ENCODE peak calls at places on chromosomes 13 and 19, in four cellular contexts. I is H1, B is fibroblast of lung, R is osteoblast. V is an unnamed sample.

GRCh38 chr13:46577656-46578589 is 25.0 kb downstream of the LRCH1 start:
- DNase-seq in R (no peak), I (no peak), B (no peak), V (no peak)

GRCh38 chr13:114019367-114019766 is 45.5 kb upstream of the C13orf46 start:
- DNase-seq in I (no peak), B (no peak), R (no peak), V (peak; percentile 45)

GRCh38 chr19:22422220-22422619 is at the start of gene ZNF98:
- DNase-seq in I (no peak), B (peak; percentile 5), R (no peak), V (no peak)

GRCh38 chr13:31951215-31951678 is 80.3 kb upstream of the FRY start:
- DNase-seq in I (no peak), B (no peak), R (no peak), V (no peak)

GRCh38 chr19:4988770-4989251 is 19.9 kb downstream of the KDM4B start:
- DNase-seq in I (no peak), R (peak; percentile 95), B (peak; percentile 75), V (no peak)

GRCh38 chr13:63351081-63351480 is 1935.4 kb upstream of the PCDH20 start:
- DNase-seq in R (no peak), I (no peak), B (peak; percentile 31), V (no peak)

GRCh38 chr19:1401138-1401888 is at the start of gene GAMT:
- DNase-seq in B (no peak), R (peak; percentile 98), I (no peak), V (peak; percentile 59)

GRCh38 chr13:39341238-39341637 is 261.8 kb downstream of the LHFPL6 start:
- DNase-seq in R (no peak), B (no peak), I (no peak), V (no peak)

GRCh38 chr19:5200844-5201243 is 139.8 kb downstream of the PTPRS start:
- DNase-seq in B (no peak), I (no peak), R (no peak), V (no peak)

GRCh38 chr13:79709526-79709925 is 228.6 kb downstream of the NDFIP2 start:
- DNase-seq in I (no peak), R (no peak), B (peak; percentile 30), V (no peak)

GRCh38 chr13:35213911-35214310 is 262.6 kb downstream of the MAB21L1 start:
- DNase-seq in R (no peak), B (no peak), I (no peak), V (no peak)

GRCh38 chr13:106078191-106078590 is 457.3 kb downstream of the EFNB2 start:
- DNase-seq in I (no peak), R (no peak), B (no peak), V (no peak)

GRCh38 chr19:7153008-7153407 is 83.5 kb downstream of the ZNF557 start:
- DNase-seq in I (no peak), R (no peak), B (peak; percentile 8), V (no peak)

GRCh38 chr19:53600217-53600616 is 31.6 kb upstream of the DPRX start:
- DNase-seq in B (no peak), I (no peak), R (no peak), V (no peak)

GRCh38 chr19:38099966-38100365 is 124.1 kb downstream of the DPF1 start:
- DNase-seq in I (no peak), R (no peak), B (no peak), V (no peak)
- TF ChIP-seq CTCF in I (no peak), R (no peak), B (no peak), V (no peak)

DNA sequence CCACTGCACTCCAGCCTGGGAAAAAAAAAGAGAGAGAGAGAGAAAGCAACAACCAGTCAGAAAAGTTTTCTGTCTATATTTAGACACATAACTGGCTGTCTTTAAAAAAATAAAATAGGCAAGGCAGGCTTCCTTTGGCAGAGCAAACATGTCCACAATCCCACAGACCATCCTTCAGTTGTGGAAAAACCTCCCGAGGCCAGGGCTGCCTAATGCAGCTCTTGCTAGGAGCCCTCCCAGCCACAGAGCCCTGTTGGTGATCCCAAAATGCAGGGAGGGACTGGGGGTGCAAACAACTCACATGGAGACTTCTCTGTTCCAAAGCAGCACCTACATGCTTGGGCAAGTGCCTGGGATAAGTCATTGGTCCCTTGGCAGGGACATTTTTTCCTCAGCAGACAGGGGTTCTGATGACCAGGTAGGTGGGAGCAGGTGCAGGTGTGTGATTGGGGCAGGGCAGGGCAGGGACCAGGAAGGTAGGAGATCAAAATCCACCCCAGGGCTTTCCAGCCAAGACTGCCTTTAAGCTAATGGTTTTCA is 178.6 kb downstream of the USP12 start:
- DNase-seq in I (no peak), R (no peak), B (no peak), V (no peak)
- H3K27ac ChIP-seq in I (no peak overlapping the region), R (no peak overlapping the region), B (no peak overlapping the region), V (no peak overlapping the region)

DNA sequence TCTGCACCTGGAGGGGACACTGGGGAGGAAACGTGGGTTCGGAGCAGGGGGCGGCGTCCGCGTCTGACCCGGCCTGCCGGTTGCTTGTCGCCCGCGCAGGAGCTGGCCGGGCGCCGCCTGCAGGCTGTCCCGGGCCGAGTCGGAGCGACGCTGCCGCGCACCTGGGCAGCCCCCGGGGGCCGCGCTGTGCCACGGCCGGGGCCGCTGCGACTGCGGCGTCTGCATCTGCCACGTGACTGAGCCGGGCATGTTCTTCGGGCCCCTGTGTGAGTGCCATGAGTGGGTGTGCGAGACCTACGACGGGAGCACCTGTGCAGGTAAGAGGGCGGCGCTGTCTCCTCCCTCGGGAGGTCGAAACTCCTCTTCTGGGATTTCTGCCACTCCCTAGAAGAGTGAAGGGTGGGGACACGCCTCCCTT is 1.3 kb downstream of the ITGBL1 start:
- DNase-seq in B (no peak), I (no peak), R (peak; percentile 60), V (no peak)
- TF ChIP-seq CTCF in B (peak; percentile 5), I (peak; percentile 28), R (peak; percentile 22), V (no peak)

GRCh38 chr19:30068528-30069395 is 126.7 kb downstream of the URI1 start:
- DNase-seq in I (no peak), R (peak; percentile 19), B (no peak), V (no peak)

GRCh38 chr19:30069535-30070197 is 127.6 kb downstream of the URI1 start:
- DNase-seq in I (no peak), B (no peak), R (peak; percentile 73), V (no peak)

GRCh38 chr19:30071871-30072270 is 129.8 kb downstream of the URI1 start:
- DNase-seq in I (no peak), R (peak; percentile 64), B (no peak), V (no peak)

GRCh38 chr19:30070970-30071632 is 129.1 kb downstream of the URI1 start:
- DNase-seq in R (peak; percentile 48), B (no peak), I (no peak), V (no peak)

GRCh38 chr19:30070198-30070969 is 128.3 kb downstream of the URI1 start:
- DNase-seq in B (no peak), I (no peak), R (peak; percentile 71), V (no peak)
- H3K27ac ChIP-seq in B (no peak overlapping the region), I (no peak overlapping the region), R (no peak overlapping the region), V (no peak overlapping the region)